ENCODE peak calls at places on chromosomes 1 and 21, in five cellular contexts. G, F, B, I and T are unnamed samples.

GRCh38 chr1:20728371-20729154 is 3.9 kb downstream of the SH2D5 start:
- DNase-seq in G (peak; percentile 26), F (no peak), B (no peak), I (peak; percentile 58), T (no peak)

GRCh38 chr1:226662704-226663326 is 76.3 kb downstream of the ITPKB start:
- DNase-seq in G (no peak), F (peak; percentile 87), B (peak; percentile 77), I (no peak), T (no peak)

GRCh38 chr1:240942901-240943300 is 330.9 kb upstream of the GREM2 start:
- DNase-seq in G (no peak), F (no peak), B (no peak), I (no peak), T (no peak)

GRCh38 chr1:150874455-150875196 is 1.8 kb downstream of the ARNT start:
- DNase-seq in G (no peak), F (no peak), B (no peak), I (no peak), T (no peak)

GRCh38 chr1:219798283-219799030 is 129.9 kb downstream of the SLC30A10 start:
- DNase-seq in G (no peak), F (no peak), B (no peak), I (no peak), T (no peak)

GRCh38 chr1:89780721-89781120 is 40.1 kb upstream of the LRRC8D start:
- DNase-seq in G (no peak), F (peak; percentile 70), B (no peak), I (no peak), T (peak; percentile 26)

GRCh38 chr1:147492207-147492606 is 49.1 kb upstream of the BCL9 start:
- DNase-seq in G (no peak), F (no peak), B (no peak), I (no peak), T (no peak)

GRCh38 chr1:183239793-183240625 is 53.9 kb downstream of the LAMC2 start:
- DNase-seq in G (no peak), F (no peak), B (no peak), I (no peak), T (no peak)

GRCh38 chr1:241639653-241640148 is 468 bp downstream of the CHML start:
- DNase-seq in G (peak; percentile 33), F (peak; percentile 63), B (peak; percentile 27), I (peak; percentile 72), T (peak; percentile 58)

GRCh38 chr1:201436461-201436860 is 14.9 kb upstream of the TNNI1 start:
- DNase-seq in G (peak; percentile 86), F (peak; percentile 29), B (no peak), I (no peak), T (peak; percentile 16)

GRCh38 chr1:2383576-2383975 is 7.8 kb downstream of the MORN1 start:
- DNase-seq in G (no peak), F (no peak), B (no peak), I (peak; percentile 53), T (no peak)

GRCh38 chr1:39866767-39867166 is 16.5 kb downstream of the TRIT1 start:
- DNase-seq in G (no peak), F (no peak), B (no peak), I (no peak), T (no peak)

GRCh38 chr1:234924450-234925355 is 203.9 kb downstream of the TOMM20 start:
- DNase-seq in G (peak; percentile 21), F (no peak), B (no peak), I (no peak), T (no peak)

GRCh38 chr1:111988743-111989453 is 570 bp downstream of the KCND3 start:
- DNase-seq in G (peak; percentile 54), F (no peak), B (no peak), I (peak; percentile 70), T (no peak)

GRCh38 chr1:29647581-29647980 is 411.3 kb downstream of the PTPRU start:
- DNase-seq in G (no peak), F (no peak), B (no peak), I (no peak), T (no peak)

GRCh38 chr1:232678185-232678886 is 48.4 kb upstream of the SIPA1L2 start:
- DNase-seq in G (no peak), F (no peak), B (no peak), I (no peak), T (peak; percentile 50)

GRCh38 chr1:150311762-150312161 is 9.6 kb upstream of the PRPF3 start:
- DNase-seq in G (no peak), F (no peak), B (no peak), I (no peak), T (no peak)

GRCh38 chr1:197312163-197312562 is 44.1 kb downstream of the CRB1 start:
- DNase-seq in G (no peak), F (no peak), B (no peak), I (no peak), T (no peak)

GRCh38 chr1:215287362-215287761 is 204.8 kb downstream of the KCNK2 start:
- DNase-seq in G (no peak), F (no peak), B (no peak), I (no peak), T (no peak)

GRCh38 chr1:207034998-207035397 is 2.4 kb upstream of the C1orf116 start:
- DNase-seq in G (no peak), F (no peak), B (no peak), I (no peak), T (no peak)

GRCh38 chr21:18384771-18385170 is 18.8 kb downstream of the TMPRSS15 start:
- DNase-seq in G (no peak), F (peak; percentile 33), B (no peak), I (no peak), T (peak; percentile 68)

GRCh38 chr21:38511662-38512243 is 13.5 kb upstream of the ERG start:
- DNase-seq in G (no peak), F (no peak), B (no peak), I (no peak), T (no peak)

GRCh38 chr1:162678439-162678838 is 46.2 kb downstream of the DDR2 start:
- DNase-seq in G (no peak), F (no peak), B (no peak), I (no peak), T (no peak)